ENCODE peak calls at places on chromosomes 13 and 19, in seven cellular contexts. U, F, Q, L, I, M and R are unnamed samples.

GRCh38 chr13:106110241-106110855 is 425.1 kb downstream of the EFNB2 start:
- DNase-seq in U (no peak), F (no peak), Q (no peak), L (no peak), I (no peak), M (no peak), R (no peak)

GRCh38 chr13:113638173-113638746 is 19.7 kb downstream of the ATP4B start:
- DNase-seq in U (no peak), F (no peak), Q (no peak), L (no peak), I (no peak), M (no peak), R (no peak)

GRCh38 chr13:112849500-112849899 is 119.5 kb upstream of the MCF2L start:
- DNase-seq in U (no peak), F (no peak), Q (peak), L (no peak), I (peak), M (no peak), R (no peak)

GRCh38 chr13:59442946-59443345 is 720.8 kb downstream of the DIAPH3 start:
- DNase-seq in U (no peak), F (no peak), Q (peak), L (no peak), I (no peak), M (no peak), R (no peak)

GRCh38 chr19:46213806-46214205 is 15.7 kb upstream of the IGFL1 start:
- DNase-seq in U (no peak), F (no peak), Q (no peak), L (no peak), I (no peak), M (no peak), R (no peak)

GRCh38 chr13:72255908-72256307 is 388.9 kb upstream of the DACH1 start:
- DNase-seq in U (no peak), F (no peak), Q (peak), L (no peak), I (no peak), M (peak), R (peak)

GRCh38 chr13:51770681-51771417 is 33.1 kb downstream of the DHRS12 start:
- DNase-seq in U (no peak), F (no peak), Q (no peak), L (no peak), I (peak), M (no peak), R (no peak)

GRCh38 chr19:3154957-3155736 is 19.3 kb downstream of the GNA15 start:
- DNase-seq in U (peak), F (peak), Q (no peak), L (peak), I (peak), M (no peak), R (no peak)

GRCh38 chr13:43686557-43686956 is 100.2 kb downstream of the ENOX1 start:
- DNase-seq in U (no peak), F (peak), Q (no peak), L (no peak), I (no peak), M (no peak), R (peak)